ENCODE peak calls at places on chromosomes 11 and 22, in six cellular contexts. F is HEK293T; S is stimulated activated naive CD4-positive, alpha-beta T cell; E is globus pallidus; A is mucosa of gallbladder; B is cardiac fibroblast. R is an unnamed sample.

GRCh38 chr22:37229805-37230672 is 14.0 kb downstream of the RAC2 start:
- DNase-seq in F (no peak), S (peak; percentile 88), E (no peak), A (peak; percentile 50), B (peak; percentile 34), R (peak; percentile 80)

GRCh38 chr11:6648505-6648904 is 7.1 kb downstream of the DCHS1 start:
- DNase-seq in F (no peak), S (no peak), E (no peak), A (no peak), B (no peak), R (no peak)

GRCh38 chr22:29765905-29766631 is 739 bp downstream of the ZMAT5 start:
- DNase-seq in F (no peak), S (no peak), E (no peak), A (no peak), B (no peak), R (no peak)

GRCh38 chr11:27331984-27332383 is 31.0 kb downstream of the CCDC34 start:
- DNase-seq in F (no peak), S (no peak), E (no peak), A (no peak), B (peak; percentile 55), R (no peak)

GRCh38 chr22:35630387-35630793 is 13.3 kb upstream of the MB start:
- DNase-seq in F (no peak), S (no peak), E (no peak), A (no peak), B (peak; percentile 67), R (no peak)

GRCh38 chr11:70910835-70911234 is 341.5 kb downstream of the SHANK2 start:
- DNase-seq in F (no peak), S (no peak), E (no peak), A (no peak), B (no peak), R (no peak)

GRCh38 chr11:20647976-20648565 is 21.3 kb upstream of the NELL1 start:
- DNase-seq in F (peak; percentile 65), S (no peak), E (peak; percentile 45), A (peak; percentile 55), B (peak; percentile 57), R (no peak)

GRCh38 chr22:36103891-36104290 is 56.7 kb downstream of the APOL3 start:
- DNase-seq in F (no peak), S (no peak), E (no peak), A (no peak), B (no peak), R (peak; percentile 3)

GRCh38 chr11:19447150-19447566 is 206.4 kb upstream of the E2F8 start:
- DNase-seq in F (no peak), S (no peak), E (no peak), A (no peak), B (peak; percentile 41), R (no peak)

GRCh38 chr11:76162336-76163288 is 43.7 kb downstream of the WNT11 start:
- DNase-seq in F (no peak), S (no peak), E (no peak), A (no peak), B (no peak), R (peak; percentile 57)

GRCh38 chr11:67583319-67584204 is at the start of gene GSTP1:
- DNase-seq in F (peak; percentile 92), S (peak; percentile 60), E (peak; percentile 90), A (peak; percentile 92), B (peak; percentile 93), R (peak; percentile 98)

GRCh38 chr22:43446881-43447280 is 35.1 kb downstream of the MPPED1 start:
- DNase-seq in F (no peak), S (no peak), E (no peak), A (no peak), B (no peak), R (no peak)

GRCh38 chr22:46336119-46337078 is 885 bp downstream of the TRMU start:
- DNase-seq in F (no peak), S (no peak), E (no peak), A (no peak), B (peak; percentile 11), R (peak; percentile 57)

GRCh38 chr11:25899761-25900160 is 432.2 kb upstream of the ANO3 start:
- DNase-seq in F (no peak), S (no peak), E (no peak), A (no peak), B (no peak), R (no peak)

GRCh38 chr11:7536102-7536501 is 22.3 kb downstream of the PPFIBP2 start:
- DNase-seq in F (peak; percentile 51), S (no peak), E (no peak), A (no peak), B (no peak), R (no peak)

GRCh38 chr22:37165066-37165465 is 15.3 kb upstream of the IL2RB start:
- DNase-seq in F (no peak), S (no peak), E (no peak), A (no peak), B (no peak), R (no peak)

GRCh38 chr11:36015806-36016205 is 71.9 kb downstream of the LDLRAD3 start:
- DNase-seq in F (no peak), S (no peak), E (peak; percentile 68), A (no peak), B (peak; percentile 70), R (no peak)

GRCh38 chr11:73152861-73153483 is 10.9 kb upstream of the FCHSD2 start:
- DNase-seq in F (no peak), S (peak; percentile 33), E (no peak), A (no peak), B (no peak), R (no peak)

R was measured in aorta.